ENCODE peak calls at places on chromosomes 6 and 20, in eight cellular contexts. K, U, D, L, J, T, Z and B are unnamed samples.

GRCh38 chr6:154926366-154926765 is 68.7 kb upstream of the TIAM2 start:
- DNase-seq in D (no peak), K (no peak), T (no peak), U (no peak), J (no peak), L (no peak), Z (no peak), B (no peak)

GRCh38 chr6:125107896-125108295 is 45.7 kb upstream of the TPD52L1 start:
- DNase-seq in K (no peak), L (no peak), J (no peak), D (no peak), U (no peak), T (no peak), Z (no peak), B (no peak)

GRCh38 chr6:166423781-166424180 is 41.0 kb upstream of the MPC1 start:
- DNase-seq in D (no peak), Z (no peak), U (no peak), K (no peak), L (no peak), J (no peak), T (no peak), B (no peak)

GRCh38 chr6:106069478-106069877 is 16.7 kb upstream of the PRDM1 start:
- DNase-seq in J (no peak), D (no peak), Z (no peak), L (peak), K (peak), T (peak), U (no peak), B (peak)

GRCh38 chr20:48564997-48565396 is 262.8 kb downstream of the PREX1 start:
- DNase-seq in U (no peak), J (no peak), Z (no peak), T (no peak), K (no peak), L (no peak), D (no peak), B (no peak)

GRCh38 chr20:3766381-3766780 is 1.2 kb downstream of the ADISSP start:
- DNase-seq in T (no peak), L (no peak), K (no peak), Z (no peak), J (peak), D (no peak), U (no peak), B (no peak)

GRCh38 chr6:139666284-139666683 is 291.8 kb upstream of the CITED2 start:
- DNase-seq in Z (no peak), D (no peak), T (no peak), K (no peak), U (no peak), J (no peak), L (no peak), B (no peak)

GRCh38 chr6:4322846-4323309 is 187.5 kb upstream of the ECI2 start:
- DNase-seq in J (no peak), L (peak), T (no peak), U (no peak), D (peak), Z (no peak), K (no peak), B (peak)

GRCh38 chr6:158605266-158605878 is 39.2 kb downstream of the DYNLT1 start:
- DNase-seq in U (peak), J (no peak), L (peak), K (peak), Z (no peak), T (peak), D (peak), B (peak)

DNA sequence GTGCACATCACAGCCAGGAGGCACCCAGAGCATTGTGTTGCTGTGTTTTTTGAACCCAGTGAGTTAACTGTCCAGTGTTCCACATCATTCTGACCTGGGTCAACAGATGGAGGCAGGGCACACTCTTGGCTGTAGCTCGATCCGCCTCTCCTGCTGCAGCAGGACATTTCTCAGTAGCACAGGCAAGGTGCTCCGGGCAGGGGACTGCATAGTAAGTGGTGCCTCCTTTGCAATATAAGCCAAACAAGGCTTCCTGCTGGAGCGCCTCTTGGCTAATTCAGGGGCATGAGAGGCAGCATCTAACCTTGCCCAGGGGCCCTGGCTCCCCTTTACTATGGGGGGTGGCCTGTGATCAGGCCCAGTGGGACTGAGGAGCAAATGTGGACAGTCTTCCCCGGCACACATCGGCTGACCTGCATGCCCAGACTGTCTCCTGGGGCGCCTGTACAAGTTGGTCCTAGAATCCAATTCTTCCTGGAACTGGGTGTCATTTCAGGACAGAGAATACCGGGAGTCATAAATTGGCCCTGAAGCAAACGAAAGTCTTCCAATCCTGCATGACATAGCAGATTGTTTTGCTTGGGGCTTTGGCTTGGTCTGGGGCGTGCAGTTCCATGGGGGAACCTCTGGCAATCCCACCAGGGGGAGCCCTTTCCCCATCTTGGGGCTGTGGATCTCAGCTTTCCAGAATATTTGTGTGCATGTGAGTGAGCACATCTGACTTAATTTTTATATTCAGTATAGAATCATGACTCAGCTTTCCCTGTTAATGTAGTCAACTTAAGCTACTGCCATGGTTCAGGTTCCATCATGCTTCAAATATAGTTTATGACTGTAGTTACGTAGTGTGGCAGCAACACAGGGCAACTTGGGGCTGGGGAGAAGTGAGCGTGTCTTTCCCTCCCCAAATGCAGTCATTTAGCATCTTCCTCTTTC is 56.0 kb upstream of the DDR1 start:
- DNase-seq in J (peak), K (peak), U (peak), T (peak), Z (peak), L (peak), D (peak), B (peak)
- H3K4me3 ChIP-seq in J (peak), K (no peak), U (peak), T (no peak), Z (peak), L (no peak), D (peak), B (no peak)

DNA sequence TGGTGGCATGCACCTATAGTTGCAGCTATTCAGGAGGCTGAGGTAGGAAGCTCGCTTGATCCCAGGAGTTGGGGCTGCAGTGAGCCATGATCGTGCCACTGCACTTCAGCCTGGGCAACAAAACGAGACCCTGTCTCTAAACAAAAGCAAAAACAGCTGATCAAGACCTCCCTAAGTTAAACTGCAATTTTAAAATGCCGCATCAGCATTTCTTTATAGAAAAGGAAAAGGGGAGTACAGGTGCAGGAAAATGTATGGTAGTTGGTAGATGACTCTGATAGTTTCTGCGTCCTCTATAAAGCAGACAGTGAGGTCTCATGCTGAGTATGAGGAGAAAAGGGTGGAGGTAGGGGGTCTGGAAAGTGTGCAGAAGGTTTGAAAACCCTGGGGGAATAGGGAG is 8.9 kb upstream of the TBCC start:
- DNase-seq in K (no peak), D (no peak), U (no peak), L (no peak), J (no peak), T (no peak), Z (no peak), B (no peak)
- TF ChIP-seq CTCF in K (no peak), D (no peak), U (no peak), L (no peak), J (no peak), T (no peak), Z (no peak), B (no peak)

DNA sequence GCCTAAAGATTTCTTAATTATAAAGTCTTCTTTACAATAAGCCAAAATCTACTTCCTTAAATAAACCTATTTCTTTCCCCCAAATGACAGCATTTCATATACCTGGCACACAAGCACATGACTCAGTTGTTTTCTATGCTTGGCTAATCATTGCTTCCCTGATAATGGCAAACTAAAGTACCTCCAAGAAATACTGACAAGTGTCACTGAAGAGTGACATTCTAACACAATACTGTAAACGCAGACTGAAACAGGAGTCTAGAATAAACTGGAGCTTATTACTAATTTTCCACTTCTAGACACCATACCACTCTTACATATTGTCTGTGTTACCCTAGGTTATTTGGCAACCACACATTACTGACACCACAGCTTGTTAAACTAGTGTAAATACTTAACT is 14.3 kb downstream of the SYNCRIP start:
- DNase-seq in U (no peak), K (no peak), L (no peak), Z (no peak), T (no peak), J (no peak), D (no peak), B (no peak)
- H3K4me3 ChIP-seq in U (no peak), K (no peak), L (no peak), Z (no peak), T (no peak), J (no peak), D (no peak), B (no peak)

GRCh38 chr6:150928882-150929281 is 63.4 kb downstream of the MTHFD1L start:
- DNase-seq in D (no peak), K (peak), T (no peak), U (no peak), L (no peak), J (no peak), Z (no peak), B (no peak)
- TF ChIP-seq CTCF in D (peak), K (peak), T (peak), U (no peak), L (peak), J (no peak), Z (peak), B (peak)